ENCODE peak calls at places on chromosomes 3 and 15, in eight cellular contexts. P is A549, H is lower leg skin, R is IMR-90, J is NB4, S is tibial nerve, B is transverse colon, V is heart left ventricle. E is an unnamed sample.

GRCh38 chr3:152835311-152836102 is 576 bp downstream of the P2RY1 start:
- DNase-seq in S (peak), B (peak), R (peak), H (peak), J (peak), V (peak), P (peak), E (no peak)

GRCh38 chr3:114558271-114558670 is 264.4 kb downstream of the TIGIT start:
- DNase-seq in H (no peak), P (no peak), B (no peak), R (peak), J (no peak), S (no peak), V (no peak), E (no peak)

GRCh38 chr3:81245505-81245904 is 515.9 kb downstream of the GBE1 start:
- DNase-seq in S (no peak), V (no peak), P (no peak), B (no peak), H (no peak), R (no peak), J (no peak), E (no peak)

GRCh38 chr15:37101634-37102314 is 1.4 kb upstream of the MEIS2 start:
- DNase-seq in V (peak), H (no peak), P (peak), J (peak), B (peak), R (peak), S (no peak), E (peak)

GRCh38 chr15:67421105-67421504 is 99.8 kb upstream of the C15orf61 start:
- DNase-seq in R (no peak), J (no peak), B (no peak), V (no peak), H (no peak), S (no peak), P (no peak), E (no peak)

GRCh38 chr3:37290551-37290950 is 116.2 kb upstream of the LRRFIP2 start:
- DNase-seq in H (no peak), B (no peak), R (peak), V (no peak), S (no peak), P (no peak), J (no peak), E (no peak)

GRCh38 chr3:153595186-153595815 is 433.3 kb downstream of the RAP2B start:
- DNase-seq in R (peak), J (peak), P (peak), V (no peak), H (no peak), S (no peak), B (no peak), E (no peak)

GRCh38 chr3:71955549-71956373 is 170.8 kb upstream of the PROK2 start:
- DNase-seq in S (peak), J (peak), B (peak), R (peak), H (peak), V (peak), P (peak), E (peak)

GRCh38 chr15:70140543-70141375 is 43.0 kb upstream of the TLE3 start:
- DNase-seq in S (no peak), B (no peak), P (peak), R (peak), H (no peak), J (peak), V (no peak), E (no peak)

GRCh38 chr3:114585687-114586086 is 291.9 kb downstream of the TIGIT start:
- DNase-seq in V (no peak), J (no peak), B (no peak), P (no peak), H (no peak), R (no peak), S (no peak), E (no peak)

GRCh38 chr3:171791695-171792082 is 18.6 kb downstream of the PLD1 start:
- DNase-seq in R (peak), J (no peak), P (no peak), V (no peak), B (no peak), H (no peak), S (no peak), E (no peak)

GRCh38 chr15:89088605-89089315 is 504 bp downstream of the ABHD2 start:
- DNase-seq in H (no peak), V (peak), B (peak), R (peak), P (no peak), J (peak), S (no peak), E (no peak)

GRCh38 chr3:179000144-179000543 is 71.5 kb downstream of the ZMAT3 start:
- DNase-seq in R (peak), V (no peak), B (no peak), P (no peak), S (no peak), H (no peak), J (no peak), E (no peak)

GRCh38 chr3:157238527-157238926 is 78.6 kb upstream of the CCNL1 start:
- DNase-seq in J (no peak), B (no peak), P (no peak), H (no peak), S (no peak), V (no peak), R (peak), E (no peak)

GRCh38 chr3:94654096-94654495 is 591.2 kb downstream of the NSUN3 start:
- DNase-seq in H (no peak), V (no peak), P (no peak), S (no peak), B (no peak), J (no peak), R (no peak), E (no peak)

GRCh38 chr3:17983106-17983505 is 240.7 kb upstream of the TBC1D5 start:
- DNase-seq in B (no peak), P (no peak), R (no peak), S (no peak), V (no peak), H (no peak), J (peak), E (no peak)

GRCh38 chr15:100083572-100083971 is 258.2 kb downstream of the ADAMTS17 start:
- DNase-seq in B (no peak), P (no peak), R (no peak), V (peak), H (no peak), J (no peak), S (no peak), E (no peak)

GRCh38 chr3:65080432-65080831 is 392.6 kb upstream of the ADAMTS9 start:
- DNase-seq in S (no peak), R (no peak), H (no peak), P (peak), J (no peak), B (no peak), V (no peak), E (no peak)

GRCh38 chr3:100695696-100696095 is 13.6 kb upstream of the TFG start:
- DNase-seq in V (no peak), H (no peak), S (no peak), R (no peak), B (no peak), J (no peak), P (no peak), E (no peak)

GRCh38 chr3:117054551-117054950 is 345.0 kb downstream of the TUSC7 start:
- DNase-seq in H (no peak), S (no peak), B (no peak), P (no peak), J (no peak), R (no peak), V (no peak), E (no peak)

GRCh38 chr3:186088335-186088734 is 20.6 kb downstream of the ETV5 start:
- DNase-seq in P (no peak), J (no peak), H (no peak), V (no peak), B (no peak), R (no peak), S (no peak), E (no peak)

GRCh38 chr3:98573231-98573728 is 20.1 kb downstream of the CPOX start:
- DNase-seq in J (no peak), S (no peak), H (no peak), P (no peak), V (no peak), R (peak), B (no peak), E (no peak)

GRCh38 chr3:39216176-39216790 is 23.9 kb upstream of the XIRP1 start:
- DNase-seq in J (peak), S (no peak), V (no peak), R (no peak), P (no peak), H (no peak), B (peak), E (no peak)

GRCh38 chr3:71926242-71926560 is 141.3 kb upstream of the PROK2 start:
- DNase-seq in H (peak), B (peak), P (peak), R (peak), S (no peak), V (no peak), J (no peak), E (no peak)

GRCh38 chr3:53071882-53072431 is 26.1 kb upstream of the SFMBT1 start:
- DNase-seq in H (no peak), P (no peak), V (no peak), B (no peak), J (no peak), R (no peak), S (no peak), E (no peak)

GRCh38 chr15:89577776-89578115 is 2.5 kb downstream of the TICRR start:
- DNase-seq in V (no peak), J (no peak), S (no peak), R (no peak), B (no peak), P (no peak), H (no peak), E (no peak)

GRCh38 chr3:181694805-181695660 is 16.7 kb upstream of the SOX2 start:
- DNase-seq in S (peak), P (no peak), J (no peak), V (peak), B (peak), R (no peak), H (no peak), E (no peak)
- TF ChIP-seq POLR2A in S (peak), P (no peak), J (no peak), V (no peak), B (no peak), R (no peak), H (no peak), E (no peak)

GRCh38 chr3:146243559-146243958 is 7.3 kb downstream of the PLSCR4 start:
- DNase-seq in B (no peak), R (no peak), V (no peak), S (no peak), H (no peak), J (no peak), P (no peak), E (no peak)

GRCh38 chr3:146246493-146246892 is 4.4 kb downstream of the PLSCR4 start:
- DNase-seq in V (no peak), S (no peak), B (no peak), H (no peak), R (no peak), P (no peak), J (no peak), E (no peak)

DNA sequence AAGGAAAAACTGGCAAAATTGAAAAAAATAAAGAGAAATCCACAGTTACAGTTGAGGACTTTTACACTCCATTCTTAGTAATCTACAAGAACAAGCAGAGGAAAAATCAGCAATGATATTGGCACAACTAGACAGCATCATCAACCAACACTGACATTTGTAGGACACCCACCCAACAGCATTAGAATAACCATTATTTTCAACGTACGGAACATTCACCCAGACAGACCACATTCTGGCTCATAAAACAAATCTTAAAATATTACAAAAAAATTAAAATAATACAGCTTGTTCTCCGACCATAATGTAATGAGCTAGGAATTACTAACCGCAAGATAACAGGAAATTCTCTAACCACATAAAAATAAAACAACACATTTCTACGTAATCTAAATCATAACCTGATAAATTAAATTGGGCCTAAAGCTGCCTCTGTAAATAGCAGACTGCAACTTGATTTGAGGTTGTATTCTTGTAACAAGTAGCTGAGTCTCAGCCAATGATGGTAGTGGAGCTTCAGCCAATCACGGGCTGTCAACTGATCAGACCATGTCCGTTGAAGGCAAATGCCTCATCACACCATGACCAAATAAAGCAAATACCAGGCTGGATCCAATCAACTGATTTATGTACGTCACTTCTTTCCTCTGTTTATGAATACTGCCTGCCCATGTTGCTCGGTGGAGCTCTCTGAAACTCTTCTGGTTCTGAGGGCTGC is 9.2 kb downstream of the PLSCR4 start:
- DNase-seq in J (no peak), B (no peak), P (no peak), S (no peak), H (no peak), R (no peak), V (no peak), E (no peak)
- TF ChIP-seq POLR2A in J (no peak), B (no peak), P (no peak), S (no peak), H (no peak), R (no peak), V (no peak), E (no peak)

DNA sequence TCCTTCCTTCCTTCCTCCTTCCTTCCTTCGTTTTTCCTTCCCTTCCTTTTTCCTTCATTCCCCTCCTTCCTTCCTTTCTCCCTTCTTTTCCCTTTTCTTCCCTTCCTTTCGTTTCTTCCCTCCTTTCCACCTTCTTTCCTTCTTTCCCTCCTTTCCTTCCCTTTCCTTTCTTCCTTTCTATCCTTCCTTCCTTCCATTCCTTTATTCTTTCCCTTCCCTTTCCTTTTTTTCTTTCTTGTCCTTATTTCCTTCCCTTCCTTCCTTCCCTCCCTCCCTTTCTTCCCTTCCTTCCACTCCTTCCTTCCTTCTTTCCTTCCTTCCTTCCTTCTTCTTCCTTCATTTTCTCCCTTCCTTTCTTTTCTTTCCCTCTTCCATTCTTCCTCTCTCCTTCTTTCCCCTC is 394.6 kb downstream of the GABRB3 start:
- DNase-seq in R (no peak), S (no peak), V (no peak), B (no peak), P (no peak), H (no peak), J (no peak), E (no peak)
- TF ChIP-seq POLR2A in R (no peak), S (no peak), V (no peak), B (no peak), P (no peak), H (no peak), J (no peak), E (no peak)

GRCh38 chr15:41620536-41621199 is 39.5 kb upstream of the MGA start:
- DNase-seq in P (peak), R (no peak), S (no peak), H (no peak), B (no peak), V (no peak), J (peak), E (peak)

GRCh38 chr15:41621200-41622193 is 38.7 kb upstream of the MGA start:
- DNase-seq in J (peak), S (peak), B (peak), R (peak), V (peak), P (peak), H (peak), E (peak)

GRCh38 chr15:41627204-41627603 is 33.0 kb upstream of the MGA start:
- DNase-seq in S (no peak), B (no peak), H (no peak), R (no peak), V (no peak), J (no peak), P (no peak), E (no peak)

DNA sequence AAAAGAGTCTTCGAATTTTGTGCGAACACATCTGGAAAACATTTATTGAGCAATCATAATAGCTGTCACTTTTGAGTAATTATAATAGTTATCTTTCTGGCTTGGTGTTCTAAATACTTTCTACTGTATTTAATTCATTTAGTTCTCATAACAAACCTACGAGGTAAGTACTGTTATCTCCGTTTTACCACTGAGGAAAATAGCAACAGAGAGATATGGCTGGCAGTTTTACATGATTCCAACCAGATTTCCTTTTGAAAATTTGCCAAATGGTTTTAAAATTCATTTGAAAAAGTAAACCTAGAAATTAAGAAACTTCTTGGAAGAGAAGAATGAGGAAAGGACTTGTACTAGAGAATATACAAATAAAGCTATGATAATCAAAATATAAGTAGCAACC is 37.3 kb upstream of the MGA start:
- DNase-seq in H (no peak), B (no peak), P (no peak), S (no peak), J (no peak), R (no peak), V (no peak), E (no peak)
- TF ChIP-seq POLR2A in H (no peak), B (no peak), P (no peak), S (no peak), J (no peak), R (no peak), V (no peak), E (no peak)

DNA sequence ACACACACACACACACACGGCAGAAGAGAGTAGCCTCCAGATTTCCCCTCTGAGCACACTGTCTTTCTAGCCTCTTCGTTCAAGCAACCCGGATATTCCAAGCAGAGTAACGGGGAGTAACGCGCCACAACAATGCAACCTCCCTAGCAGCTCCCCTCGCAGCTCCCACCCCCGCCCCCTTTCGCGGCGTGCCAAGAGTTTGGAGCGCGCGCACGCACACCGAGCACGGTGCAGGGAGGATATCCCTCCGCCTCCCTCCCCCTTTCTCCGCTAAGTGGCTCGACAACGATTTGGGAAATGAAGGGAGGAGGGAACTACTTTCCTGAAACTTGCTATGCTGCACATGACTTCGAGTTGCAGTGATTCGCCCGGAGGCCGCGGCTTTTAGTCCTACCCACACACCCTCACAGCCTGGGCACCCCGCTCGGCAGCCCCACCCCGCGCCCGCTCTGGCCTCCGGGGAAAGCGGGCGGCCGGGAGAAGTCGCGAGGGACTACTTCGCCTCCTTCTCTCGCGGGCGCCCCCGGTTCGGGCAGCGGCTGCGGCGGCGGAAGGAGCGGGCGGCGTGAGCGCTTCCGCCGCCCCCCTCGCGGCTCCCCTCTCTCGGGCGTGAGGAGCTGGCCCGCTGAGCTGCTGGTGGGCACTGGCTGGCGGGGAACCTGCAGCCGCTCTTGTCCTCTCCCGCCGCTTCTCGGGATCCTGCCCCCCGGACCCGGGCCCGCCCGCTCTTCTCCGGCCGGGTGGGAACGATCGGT is 733 bp upstream of the SPRED1 start:
- DNase-seq in P (peak), B (peak), R (peak), J (peak), V (peak), S (peak), H (peak), E (peak)
- TF ChIP-seq POLR2A in P (peak), B (peak), R (peak), J (peak), V (peak), S (peak), H (no peak), E (peak)

GRCh38 chr3:169765281-169765624 is 393 bp upstream of the TERC start:
- DNase-seq in H (no peak), P (no peak), R (no peak), V (no peak), B (no peak), S (no peak), J (no peak), E (no peak)

GRCh38 chr3:169759256-169759655 is 5.6 kb downstream of the TERC start:
- DNase-seq in S (no peak), P (no peak), B (no peak), H (no peak), V (no peak), J (peak), R (peak), E (peak)

GRCh38 chr3:169764453-169765280 is at the start of gene TERC:
- DNase-seq in R (peak), J (peak), V (peak), B (peak), H (peak), S (peak), P (peak), E (peak)

GRCh38 chr3:169760479-169760878 is 4.4 kb downstream of the TERC start:
- DNase-seq in V (no peak), J (peak), R (peak), S (no peak), H (no peak), P (peak), B (no peak), E (no peak)

DNA sequence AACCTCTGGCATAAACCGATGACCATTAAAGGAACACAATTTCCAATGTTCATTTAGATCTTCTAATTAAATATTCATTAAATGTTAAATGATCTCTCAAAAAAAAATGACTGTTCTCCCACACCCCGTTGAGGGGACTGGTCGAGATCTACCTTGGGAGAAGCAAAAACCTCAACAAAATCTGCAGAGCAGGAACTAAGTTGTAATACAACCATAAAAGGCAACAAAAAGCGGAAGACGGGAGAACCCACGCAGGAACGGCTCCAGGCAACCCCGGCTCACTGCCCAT is 752 bp downstream of the TERC start:
- DNase-seq in P (no peak), V (no peak), J (peak), S (no peak), B (no peak), H (no peak), R (peak), E (no peak)
- TF ChIP-seq POLR2A in P (no peak), V (no peak), J (no peak), S (no peak), B (no peak), H (no peak), R (no peak), E (no peak)